ENCODE peak calls at places on chromosomes 2 and 18, in seven cellular contexts. One of them, this sample, is unnamed.

GRCh38 chr2:57022496-57022895 is 838.7 kb downstream of the CCDC85A start:
- DNase-seq in stimulated activated CD8-positive, alpha-beta memory T cell treated with anti-CD3 and anti-CD28 coated beads, Interleukin-2, amount 100 ng/mL, for 1 hour: no peak
- DNase-seq in aorta: no peak
- DNase-seq in NT2/D1: peak
- DNase-seq in fibroblast of the conjunctiva: no peak
- DNase-seq in NAMALWA: no peak
- DNase-seq in iPS-NIHi11: no peak
- DNase-seq in this sample: no peak

GRCh38 chr18:2854871-2855270 is 8.1 kb downstream of the EMILIN2 start:
- DNase-seq in aorta: peak
- DNase-seq in fibroblast of the conjunctiva: no peak
- DNase-seq in stimulated activated CD8-positive, alpha-beta memory T cell treated with anti-CD3 and anti-CD28 coated beads, Interleukin-2, amount 100 ng/mL, for 1 hour: no peak
- DNase-seq in NAMALWA: no peak
- DNase-seq in iPS-NIHi11: no peak
- DNase-seq in NT2/D1: no peak
- DNase-seq in this sample: no peak

GRCh38 chr18:21741511-21742322 is 1.1 kb downstream of the MIB1 start:
- DNase-seq in iPS-NIHi11: peak
- DNase-seq in NAMALWA: peak
- DNase-seq in aorta: peak
- DNase-seq in fibroblast of the conjunctiva: no peak
- DNase-seq in stimulated activated CD8-positive, alpha-beta memory T cell treated with anti-CD3 and anti-CD28 coated beads, Interleukin-2, amount 100 ng/mL, for 1 hour: no peak
- DNase-seq in NT2/D1: no peak
- DNase-seq in this sample: no peak

GRCh38 chr2:239431536-239431935 is 30.7 kb upstream of the HDAC4 start:
- DNase-seq in NAMALWA: no peak
- DNase-seq in iPS-NIHi11: no peak
- DNase-seq in stimulated activated CD8-positive, alpha-beta memory T cell treated with anti-CD3 and anti-CD28 coated beads, Interleukin-2, amount 100 ng/mL, for 1 hour: no peak
- DNase-seq in NT2/D1: no peak
- DNase-seq in aorta: no peak
- DNase-seq in fibroblast of the conjunctiva: no peak
- DNase-seq in this sample: no peak

GRCh38 chr2:196750977-196751631 is 48.4 kb downstream of the GTF3C3 start:
- DNase-seq in NT2/D1: peak
- DNase-seq in aorta: peak
- DNase-seq in stimulated activated CD8-positive, alpha-beta memory T cell treated with anti-CD3 and anti-CD28 coated beads, Interleukin-2, amount 100 ng/mL, for 1 hour: peak
- DNase-seq in NAMALWA: peak
- DNase-seq in fibroblast of the conjunctiva: peak
- DNase-seq in iPS-NIHi11: peak
- DNase-seq in this sample: peak

GRCh38 chr2:229297284-229297683 is 26.2 kb upstream of the PID1 start:
- DNase-seq in NAMALWA: no peak
- DNase-seq in fibroblast of the conjunctiva: no peak
- DNase-seq in aorta: no peak
- DNase-seq in stimulated activated CD8-positive, alpha-beta memory T cell treated with anti-CD3 and anti-CD28 coated beads, Interleukin-2, amount 100 ng/mL, for 1 hour: no peak
- DNase-seq in iPS-NIHi11: no peak
- DNase-seq in NT2/D1: no peak
- DNase-seq in this sample: no peak

GRCh38 chr2:101038455-101039255 is 36.6 kb downstream of the RPL31 start:
- DNase-seq in aorta: no peak
- DNase-seq in fibroblast of the conjunctiva: no peak
- DNase-seq in NAMALWA: peak
- DNase-seq in NT2/D1: no peak
- DNase-seq in iPS-NIHi11: no peak
- DNase-seq in stimulated activated CD8-positive, alpha-beta memory T cell treated with anti-CD3 and anti-CD28 coated beads, Interleukin-2, amount 100 ng/mL, for 1 hour: no peak
- DNase-seq in this sample: no peak

GRCh38 chr2:79373359-79374115 is 139.3 kb upstream of the CTNNA2 start:
- DNase-seq in iPS-NIHi11: no peak
- DNase-seq in NT2/D1: no peak
- DNase-seq in aorta: no peak
- DNase-seq in fibroblast of the conjunctiva: no peak
- DNase-seq in NAMALWA: no peak
- DNase-seq in stimulated activated CD8-positive, alpha-beta memory T cell treated with anti-CD3 and anti-CD28 coated beads, Interleukin-2, amount 100 ng/mL, for 1 hour: no peak
- DNase-seq in this sample: no peak

GRCh38 chr2:69465513-69466456 is 28.6 kb upstream of the NFU1 start:
- DNase-seq in NAMALWA: no peak
- DNase-seq in iPS-NIHi11: no peak
- DNase-seq in NT2/D1: no peak
- DNase-seq in fibroblast of the conjunctiva: no peak
- DNase-seq in stimulated activated CD8-positive, alpha-beta memory T cell treated with anti-CD3 and anti-CD28 coated beads, Interleukin-2, amount 100 ng/mL, for 1 hour: no peak
- DNase-seq in aorta: peak
- DNase-seq in this sample: peak

GRCh38 chr2:65350714-65351113 is 81.7 kb downstream of the SPRED2 start:
- DNase-seq in fibroblast of the conjunctiva: no peak
- DNase-seq in NT2/D1: no peak
- DNase-seq in aorta: no peak
- DNase-seq in NAMALWA: peak
- DNase-seq in iPS-NIHi11: peak
- DNase-seq in stimulated activated CD8-positive, alpha-beta memory T cell treated with anti-CD3 and anti-CD28 coated beads, Interleukin-2, amount 100 ng/mL, for 1 hour: no peak
- DNase-seq in this sample: no peak

GRCh38 chr2:218229239-218229638 is 12.2 kb downstream of the ARPC2 start:
- DNase-seq in aorta: no peak
- DNase-seq in fibroblast of the conjunctiva: peak
- DNase-seq in NAMALWA: peak
- DNase-seq in stimulated activated CD8-positive, alpha-beta memory T cell treated with anti-CD3 and anti-CD28 coated beads, Interleukin-2, amount 100 ng/mL, for 1 hour: no peak
- DNase-seq in iPS-NIHi11: no peak
- DNase-seq in NT2/D1: no peak
- DNase-seq in this sample: no peak

GRCh38 chr2:101387151-101387807 is at the start of gene CREG2:
- DNase-seq in NAMALWA: no peak
- DNase-seq in stimulated activated CD8-positive, alpha-beta memory T cell treated with anti-CD3 and anti-CD28 coated beads, Interleukin-2, amount 100 ng/mL, for 1 hour: peak
- DNase-seq in aorta: peak
- DNase-seq in iPS-NIHi11: peak
- DNase-seq in NT2/D1: peak
- DNase-seq in fibroblast of the conjunctiva: no peak
- DNase-seq in this sample: no peak

GRCh38 chr2:129480790-129481189 is 498.7 kb upstream of the RAB6C start:
- DNase-seq in stimulated activated CD8-positive, alpha-beta memory T cell treated with anti-CD3 and anti-CD28 coated beads, Interleukin-2, amount 100 ng/mL, for 1 hour: no peak
- DNase-seq in iPS-NIHi11: no peak
- DNase-seq in aorta: no peak
- DNase-seq in NAMALWA: no peak
- DNase-seq in NT2/D1: no peak
- DNase-seq in fibroblast of the conjunctiva: no peak
- DNase-seq in this sample: no peak

GRCh38 chr2:217934321-217935131 is 68.3 kb downstream of the TNS1 start:
- DNase-seq in NAMALWA: no peak
- DNase-seq in aorta: peak
- DNase-seq in NT2/D1: no peak
- DNase-seq in stimulated activated CD8-positive, alpha-beta memory T cell treated with anti-CD3 and anti-CD28 coated beads, Interleukin-2, amount 100 ng/mL, for 1 hour: no peak
- DNase-seq in fibroblast of the conjunctiva: peak
- DNase-seq in iPS-NIHi11: no peak
- DNase-seq in this sample: peak

GRCh38 chr2:80506563-80506962 is 202.0 kb upstream of the LRRTM1 start:
- DNase-seq in NT2/D1: no peak
- DNase-seq in aorta: no peak
- DNase-seq in iPS-NIHi11: no peak
- DNase-seq in fibroblast of the conjunctiva: no peak
- DNase-seq in stimulated activated CD8-positive, alpha-beta memory T cell treated with anti-CD3 and anti-CD28 coated beads, Interleukin-2, amount 100 ng/mL, for 1 hour: no peak
- DNase-seq in NAMALWA: no peak
- DNase-seq in this sample: no peak

GRCh38 chr2:65638438-65638837 is 206.0 kb upstream of the SPRED2 start:
- DNase-seq in fibroblast of the conjunctiva: no peak
- DNase-seq in NT2/D1: no peak
- DNase-seq in aorta: no peak
- DNase-seq in iPS-NIHi11: peak
- DNase-seq in NAMALWA: peak
- DNase-seq in stimulated activated CD8-positive, alpha-beta memory T cell treated with anti-CD3 and anti-CD28 coated beads, Interleukin-2, amount 100 ng/mL, for 1 hour: no peak
- DNase-seq in this sample: no peak

GRCh38 chr18:46051731-46052461 is 20.2 kb downstream of the PSTPIP2 start:
- DNase-seq in NT2/D1: no peak
- DNase-seq in aorta: no peak
- DNase-seq in fibroblast of the conjunctiva: no peak
- DNase-seq in stimulated activated CD8-positive, alpha-beta memory T cell treated with anti-CD3 and anti-CD28 coated beads, Interleukin-2, amount 100 ng/mL, for 1 hour: no peak
- DNase-seq in NAMALWA: no peak
- DNase-seq in iPS-NIHi11: no peak
- DNase-seq in this sample: no peak

GRCh38 chr2:26562811-26563645 is 78.1 kb downstream of the CIB4 start:
- DNase-seq in stimulated activated CD8-positive, alpha-beta memory T cell treated with anti-CD3 and anti-CD28 coated beads, Interleukin-2, amount 100 ng/mL, for 1 hour: no peak
- DNase-seq in NAMALWA: no peak
- DNase-seq in iPS-NIHi11: peak
- DNase-seq in fibroblast of the conjunctiva: no peak
- DNase-seq in NT2/D1: no peak
- DNase-seq in aorta: peak
- DNase-seq in this sample: no peak

GRCh38 chr2:183995632-183996031 is 602.7 kb upstream of the ZNF804A start:
- DNase-seq in NAMALWA: no peak
- DNase-seq in aorta: no peak
- DNase-seq in stimulated activated CD8-positive, alpha-beta memory T cell treated with anti-CD3 and anti-CD28 coated beads, Interleukin-2, amount 100 ng/mL, for 1 hour: no peak
- DNase-seq in fibroblast of the conjunctiva: no peak
- DNase-seq in NT2/D1: no peak
- DNase-seq in iPS-NIHi11: no peak
- DNase-seq in this sample: no peak

GRCh38 chr2:129888896-129889295 is 90.6 kb upstream of the RAB6C start:
- DNase-seq in NT2/D1: peak
- DNase-seq in stimulated activated CD8-positive, alpha-beta memory T cell treated with anti-CD3 and anti-CD28 coated beads, Interleukin-2, amount 100 ng/mL, for 1 hour: no peak
- DNase-seq in fibroblast of the conjunctiva: no peak
- DNase-seq in iPS-NIHi11: no peak
- DNase-seq in NAMALWA: no peak
- DNase-seq in aorta: no peak
- DNase-seq in this sample: peak

GRCh38 chr18:46406539-46406932 is 250.5 kb downstream of the LOXHD1 start:
- DNase-seq in NT2/D1: no peak
- DNase-seq in stimulated activated CD8-positive, alpha-beta memory T cell treated with anti-CD3 and anti-CD28 coated beads, Interleukin-2, amount 100 ng/mL, for 1 hour: no peak
- DNase-seq in iPS-NIHi11: no peak
- DNase-seq in NAMALWA: no peak
- DNase-seq in fibroblast of the conjunctiva: no peak
- DNase-seq in aorta: no peak
- DNase-seq in this sample: no peak

GRCh38 chr2:187640926-187641510 is 86.8 kb upstream of the TFPI start:
- DNase-seq in NAMALWA: no peak
- DNase-seq in iPS-NIHi11: no peak
- DNase-seq in NT2/D1: no peak
- DNase-seq in aorta: no peak
- DNase-seq in fibroblast of the conjunctiva: no peak
- DNase-seq in stimulated activated CD8-positive, alpha-beta memory T cell treated with anti-CD3 and anti-CD28 coated beads, Interleukin-2, amount 100 ng/mL, for 1 hour: no peak
- DNase-seq in this sample: no peak

GRCh38 chr2:136238552-136239346 is 120.8 kb upstream of the CXCR4 start:
- DNase-seq in NT2/D1: no peak
- DNase-seq in stimulated activated CD8-positive, alpha-beta memory T cell treated with anti-CD3 and anti-CD28 coated beads, Interleukin-2, amount 100 ng/mL, for 1 hour: no peak
- DNase-seq in iPS-NIHi11: no peak
- DNase-seq in NAMALWA: peak
- DNase-seq in aorta: peak
- DNase-seq in fibroblast of the conjunctiva: no peak
- DNase-seq in this sample: no peak

GRCh38 chr2:173997779-173998178 is 32.6 kb upstream of the SP3 start:
- DNase-seq in iPS-NIHi11: no peak
- DNase-seq in aorta: no peak
- DNase-seq in NAMALWA: no peak
- DNase-seq in stimulated activated CD8-positive, alpha-beta memory T cell treated with anti-CD3 and anti-CD28 coated beads, Interleukin-2, amount 100 ng/mL, for 1 hour: no peak
- DNase-seq in fibroblast of the conjunctiva: no peak
- DNase-seq in NT2/D1: no peak
- DNase-seq in this sample: no peak

GRCh38 chr2:102141011-102141914 is 1.3 kb upstream of the IL1R1 start:
- DNase-seq in NT2/D1: no peak
- DNase-seq in aorta: no peak
- DNase-seq in NAMALWA: no peak
- DNase-seq in iPS-NIHi11: no peak
- DNase-seq in stimulated activated CD8-positive, alpha-beta memory T cell treated with anti-CD3 and anti-CD28 coated beads, Interleukin-2, amount 100 ng/mL, for 1 hour: no peak
- DNase-seq in fibroblast of the conjunctiva: peak
- DNase-seq in this sample: no peak

GRCh38 chr18:68494802-68495560 is 219.9 kb downstream of the TMX3 start:
- DNase-seq in NT2/D1: no peak
- DNase-seq in iPS-NIHi11: no peak
- DNase-seq in NAMALWA: no peak
- DNase-seq in stimulated activated CD8-positive, alpha-beta memory T cell treated with anti-CD3 and anti-CD28 coated beads, Interleukin-2, amount 100 ng/mL, for 1 hour: no peak
- DNase-seq in fibroblast of the conjunctiva: peak
- DNase-seq in aorta: no peak
- DNase-seq in this sample: no peak

GRCh38 chr2:196170681-196171247 is 614 bp downstream of the STK17B start:
- DNase-seq in NAMALWA: peak
- DNase-seq in aorta: peak
- DNase-seq in NT2/D1: no peak
- DNase-seq in stimulated activated CD8-positive, alpha-beta memory T cell treated with anti-CD3 and anti-CD28 coated beads, Interleukin-2, amount 100 ng/mL, for 1 hour: no peak
- DNase-seq in fibroblast of the conjunctiva: peak
- DNase-seq in iPS-NIHi11: peak
- DNase-seq in this sample: no peak

GRCh38 chr2:156647377-156648010 is 211.3 kb downstream of the GPD2 start:
- DNase-seq in iPS-NIHi11: no peak
- DNase-seq in fibroblast of the conjunctiva: no peak
- DNase-seq in NAMALWA: no peak
- DNase-seq in NT2/D1: no peak
- DNase-seq in stimulated activated CD8-positive, alpha-beta memory T cell treated with anti-CD3 and anti-CD28 coated beads, Interleukin-2, amount 100 ng/mL, for 1 hour: no peak
- DNase-seq in aorta: no peak
- DNase-seq in this sample: no peak

GRCh38 chr18:9506046-9506792 is 30.9 kb downstream of the RALBP1 start:
- DNase-seq in fibroblast of the conjunctiva: no peak
- DNase-seq in NAMALWA: peak
- DNase-seq in NT2/D1: no peak
- DNase-seq in stimulated activated CD8-positive, alpha-beta memory T cell treated with anti-CD3 and anti-CD28 coated beads, Interleukin-2, amount 100 ng/mL, for 1 hour: no peak
- DNase-seq in iPS-NIHi11: peak
- DNase-seq in aorta: no peak
- DNase-seq in this sample: no peak

GRCh38 chr2:70181363-70181956 is 9.4 kb downstream of the C2orf42 start:
- DNase-seq in NT2/D1: no peak
- DNase-seq in stimulated activated CD8-positive, alpha-beta memory T cell treated with anti-CD3 and anti-CD28 coated beads, Interleukin-2, amount 100 ng/mL, for 1 hour: no peak
- DNase-seq in aorta: no peak
- DNase-seq in NAMALWA: peak
- DNase-seq in fibroblast of the conjunctiva: no peak
- DNase-seq in iPS-NIHi11: no peak
- DNase-seq in this sample: no peak

GRCh38 chr2:44743473-44743872 is 198.0 kb upstream of the SIX3 start:
- DNase-seq in fibroblast of the conjunctiva: no peak
- DNase-seq in stimulated activated CD8-positive, alpha-beta memory T cell treated with anti-CD3 and anti-CD28 coated beads, Interleukin-2, amount 100 ng/mL, for 1 hour: no peak
- DNase-seq in aorta: no peak
- DNase-seq in iPS-NIHi11: no peak
- DNase-seq in NT2/D1: no peak
- DNase-seq in NAMALWA: no peak
- DNase-seq in this sample: no peak

GRCh38 chr2:130740671-130741070 is 11.8 kb downstream of the GPR148 start:
- DNase-seq in fibroblast of the conjunctiva: no peak
- DNase-seq in aorta: no peak
- DNase-seq in NT2/D1: no peak
- DNase-seq in iPS-NIHi11: no peak
- DNase-seq in stimulated activated CD8-positive, alpha-beta memory T cell treated with anti-CD3 and anti-CD28 coated beads, Interleukin-2, amount 100 ng/mL, for 1 hour: no peak
- DNase-seq in NAMALWA: no peak
- DNase-seq in this sample: no peak

GRCh38 chr2:172046080-172046678 is 39.1 kb upstream of the DLX1 start:
- DNase-seq in NAMALWA: no peak
- DNase-seq in NT2/D1: no peak
- DNase-seq in fibroblast of the conjunctiva: no peak
- DNase-seq in aorta: no peak
- DNase-seq in stimulated activated CD8-positive, alpha-beta memory T cell treated with anti-CD3 and anti-CD28 coated beads, Interleukin-2, amount 100 ng/mL, for 1 hour: no peak
- DNase-seq in iPS-NIHi11: no peak
- DNase-seq in this sample: no peak

GRCh38 chr2:69945900-69946299 is 15.5 kb downstream of the ASPRV1 start:
- DNase-seq in iPS-NIHi11: no peak
- DNase-seq in fibroblast of the conjunctiva: no peak
- DNase-seq in NT2/D1: no peak
- DNase-seq in NAMALWA: no peak
- DNase-seq in stimulated activated CD8-positive, alpha-beta memory T cell treated with anti-CD3 and anti-CD28 coated beads, Interleukin-2, amount 100 ng/mL, for 1 hour: no peak
- DNase-seq in aorta: no peak
- DNase-seq in this sample: no peak

GRCh38 chr2:172082105-172082943 is 3.0 kb upstream of the DLX1 start:
- DNase-seq in stimulated activated CD8-positive, alpha-beta memory T cell treated with anti-CD3 and anti-CD28 coated beads, Interleukin-2, amount 100 ng/mL, for 1 hour: no peak
- DNase-seq in NT2/D1: no peak
- DNase-seq in NAMALWA: no peak
- DNase-seq in fibroblast of the conjunctiva: no peak
- DNase-seq in aorta: no peak
- DNase-seq in iPS-NIHi11: peak
- DNase-seq in this sample: no peak

GRCh38 chr2:29628882-29629281 is 292.5 kb downstream of the ALK start:
- DNase-seq in NAMALWA: no peak
- DNase-seq in aorta: no peak
- DNase-seq in NT2/D1: no peak
- DNase-seq in fibroblast of the conjunctiva: no peak
- DNase-seq in stimulated activated CD8-positive, alpha-beta memory T cell treated with anti-CD3 and anti-CD28 coated beads, Interleukin-2, amount 100 ng/mL, for 1 hour: no peak
- DNase-seq in iPS-NIHi11: no peak
- DNase-seq in this sample: no peak

GRCh38 chr2:127185093-127185492 is 35.0 kb downstream of the CYP27C1 start:
- DNase-seq in iPS-NIHi11: no peak
- DNase-seq in NAMALWA: peak
- DNase-seq in fibroblast of the conjunctiva: no peak
- DNase-seq in aorta: no peak
- DNase-seq in stimulated activated CD8-positive, alpha-beta memory T cell treated with anti-CD3 and anti-CD28 coated beads, Interleukin-2, amount 100 ng/mL, for 1 hour: no peak
- DNase-seq in NT2/D1: no peak
- DNase-seq in this sample: peak

GRCh38 chr2:81087646-81088045 is 783.1 kb upstream of the LRRTM1 start:
- DNase-seq in NAMALWA: no peak
- DNase-seq in NT2/D1: no peak
- DNase-seq in stimulated activated CD8-positive, alpha-beta memory T cell treated with anti-CD3 and anti-CD28 coated beads, Interleukin-2, amount 100 ng/mL, for 1 hour: no peak
- DNase-seq in aorta: no peak
- DNase-seq in iPS-NIHi11: no peak
- DNase-seq in fibroblast of the conjunctiva: no peak
- DNase-seq in this sample: no peak